ENCODE peak calls at places on chromosomes 4 and X, in seven cellular contexts. N is cerebellar cortex, O is ovary, C is pancreas, M is T-helper 9 cell, F is AG08396, U is AG09309. W is an unnamed sample.

GRCh38 chr4:54224960-54225670 is 4.0 kb upstream of the PDGFRA start:
- DNase-seq in F (no peak), M (no peak), C (no peak), N (no peak), O (peak; percentile 45), U (no peak), W (no peak)

GRCh38 chrX:110142096-110142495 is 139.2 kb downstream of the TMEM164 start:
- DNase-seq in C (no peak), U (no peak), O (no peak), N (no peak), F (no peak), M (no peak), W (peak; percentile 60)

GRCh38 chr4:2930821-2931764 is 32.1 kb downstream of the NOP14 start:
- DNase-seq in O (peak; percentile 53), F (no peak), U (no peak), C (peak; percentile 86), N (no peak), M (no peak), W (no peak)

GRCh38 chr4:24278693-24279092 is 305.7 kb downstream of the DHX15 start:
- DNase-seq in O (no peak), M (no peak), F (no peak), U (no peak), C (no peak), N (no peak), W (peak; percentile 82)

GRCh38 chr4:70902577-70903281 is 560 bp downstream of the MOB1B start:
- DNase-seq in O (peak; percentile 67), F (peak; percentile 64), C (no peak), M (no peak), N (peak; percentile 45), U (no peak), W (no peak)

GRCh38 chr4:107855723-107856122 is 31.0 kb downstream of the SGMS2 start:
- DNase-seq in U (no peak), O (no peak), F (no peak), N (no peak), M (no peak), C (no peak), W (no peak)

GRCh38 chrX:65689377-65689776 is 21.9 kb downstream of the MSN start:
- DNase-seq in U (no peak), N (no peak), C (no peak), F (no peak), O (no peak), M (no peak), W (no peak)

GRCh38 chrX:125291124-125291523 is 28.5 kb upstream of the TEX13C start:
- DNase-seq in O (no peak), N (no peak), M (no peak), C (no peak), F (no peak), U (no peak), W (no peak)

GRCh38 chrX:44343412-44343942 is at the start of gene EFHC2:
- DNase-seq in O (peak; percentile 75), C (peak; percentile 65), N (no peak), F (peak; percentile 48), M (peak; percentile 65), U (no peak), W (peak; percentile 5)

GRCh38 chr4:850323-850945 is 24.5 kb upstream of the CPLX1 start:
- DNase-seq in N (no peak), F (no peak), M (no peak), C (peak; percentile 41), O (no peak), U (no peak), W (no peak)

GRCh38 chr4:136992032-136992431 is 540.3 kb downstream of the PCDH18 start:
- DNase-seq in M (no peak), N (no peak), U (no peak), O (no peak), F (no peak), C (no peak), W (no peak)